ENCODE peak calls at places on chromosomes 4 and X, in five cellular contexts. X is H1, Z is K562, G is GM12892, D is HepG2. W is an unnamed sample.

GRCh38 chrX:22686138-22686541 is 313.6 kb upstream of the DDX53 start:
- DNase-seq in G (no peak), X (no peak), D (no peak), Z (no peak), W (no peak)

GRCh38 chr4:42306221-42307109 is 90.8 kb upstream of the SHISA3 start:
- DNase-seq in Z (no peak), X (no peak), G (no peak), D (no peak), W (no peak)

GRCh38 chr4:127975121-127975770 is 10.0 kb downstream of the ABHD18 start:
- DNase-seq in D (peak), Z (no peak), X (no peak), G (no peak), W (no peak)

GRCh38 chrX:102746134-102746584 is 25.6 kb downstream of the GPRASP3 start:
- DNase-seq in X (no peak), G (no peak), Z (no peak), D (no peak), W (no peak)

GRCh38 chrX:50081282-50081955 is 119.4 kb downstream of the AKAP4 start:
- DNase-seq in X (no peak), G (no peak), Z (no peak), D (peak), W (no peak)

GRCh38 chrX:43562372-43562771 is 93.7 kb upstream of the MAOA start:
- DNase-seq in G (no peak), Z (no peak), X (no peak), D (no peak), W (no peak)

GRCh38 chr4:99832854-99833253 is 16.2 kb downstream of the DAPP1 start:
- DNase-seq in D (no peak), X (no peak), G (no peak), Z (no peak), W (no peak)

GRCh38 chrX:8867454-8867853 is 66.3 kb upstream of the FAM9A start:
- DNase-seq in Z (no peak), X (no peak), G (no peak), D (no peak), W (no peak)

GRCh38 chr4:23978031-23978430 is 88.2 kb upstream of the PPARGC1A start:
- DNase-seq in G (no peak), D (no peak), Z (no peak), X (no peak), W (no peak)

GRCh38 chrX:154449618-154450017 is 5.7 kb downstream of the FAM50A start:
- DNase-seq in X (no peak), Z (no peak), G (no peak), D (no peak), W (no peak)

GRCh38 chrX:117972681-117973080 is 143.9 kb downstream of the KLHL13 start:
- DNase-seq in X (no peak), D (no peak), Z (no peak), G (no peak), W (no peak)

GRCh38 chr4:102620697-102621497 is 119.7 kb downstream of the NFKB1 start:
- DNase-seq in D (peak), X (no peak), G (no peak), Z (peak), W (no peak)

GRCh38 chr4:184812651-184813181 is 13.1 kb downstream of the ACSL1 start:
- DNase-seq in D (no peak), X (no peak), G (no peak), Z (no peak), W (no peak)

GRCh38 chrX:101108293-101108692 is 10.3 kb downstream of the CENPI start:
- DNase-seq in D (no peak), Z (no peak), X (no peak), G (no peak), W (no peak)
- TF ChIP-seq TAF1 in D (no peak), Z (no peak), X (no peak), G (no peak), W (no peak)

GRCh38 chr4:61214680-61215079 is 14.6 kb downstream of the ADGRL3 start:
- DNase-seq in Z (no peak), X (no peak), D (no peak), G (no peak), W (no peak)

GRCh38 chr4:61212788-61213187 is 12.7 kb downstream of the ADGRL3 start:
- DNase-seq in Z (no peak), D (no peak), G (no peak), X (no peak), W (no peak)

GRCh38 chr4:61211781-61212180 is 11.7 kb downstream of the ADGRL3 start:
- DNase-seq in Z (no peak), D (no peak), X (no peak), G (no peak), W (no peak)

DNA sequence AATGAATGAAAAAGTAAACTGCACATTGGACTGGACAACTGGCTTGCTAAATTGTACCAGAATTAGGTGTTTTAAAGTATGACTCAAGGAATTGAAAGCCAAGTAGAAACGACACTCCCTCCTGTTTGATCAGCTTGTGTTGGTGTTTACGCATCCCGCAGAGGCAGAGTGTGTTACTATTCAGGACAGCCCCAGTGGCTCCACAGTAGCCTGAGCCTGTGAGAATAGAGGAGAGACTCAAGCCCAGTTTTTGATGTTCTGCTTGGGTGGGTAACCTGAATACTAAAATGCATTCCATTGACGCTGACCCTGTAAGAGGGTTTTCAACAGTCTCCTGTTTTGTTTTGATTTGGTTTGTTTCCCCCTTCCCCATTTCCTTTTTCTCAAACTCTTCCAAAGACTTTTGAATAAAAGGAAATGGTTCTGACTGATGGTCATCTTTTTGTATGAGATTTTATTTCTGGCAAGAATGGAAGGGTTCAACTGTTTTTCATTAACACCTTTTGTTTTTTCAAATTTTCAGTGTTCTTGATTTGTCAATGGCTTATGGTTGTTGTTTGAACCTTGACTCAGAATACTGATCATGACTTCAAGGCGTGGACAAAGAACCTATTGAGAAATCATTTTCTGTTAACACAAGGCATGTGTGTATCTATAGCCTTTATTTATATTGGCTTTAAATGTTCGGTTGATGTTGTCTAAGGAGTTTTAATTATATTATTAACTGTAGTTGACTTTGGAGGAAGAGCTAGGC is 10.2 kb downstream of the ADGRL3 start:
- DNase-seq in D (no peak), Z (no peak), X (no peak), G (no peak), W (no peak)
- TF ChIP-seq TAF1 in D (no peak), Z (no peak), X (no peak), G (no peak), W (no peak)

GRCh38 chrX:3520458-3520857 is 174.0 kb upstream of the MXRA5 start:
- DNase-seq in D (no peak), G (no peak), Z (no peak), X (no peak), W (no peak)

GRCh38 chrX:3526084-3526483 is 179.6 kb upstream of the MXRA5 start:
- DNase-seq in Z (no peak), G (no peak), D (no peak), X (no peak), W (no peak)

GRCh38 chrX:3518870-3519269 is 172.4 kb upstream of the MXRA5 start:
- DNase-seq in Z (no peak), G (no peak), D (peak), X (peak), W (no peak)

GRCh38 chrX:3520987-3521875 is 174.8 kb upstream of the MXRA5 start:
- DNase-seq in D (no peak), Z (no peak), X (no peak), G (no peak), W (no peak)

GRCh38 chrX:3522016-3522690 is 175.7 kb upstream of the MXRA5 start:
- DNase-seq in D (no peak), Z (no peak), X (no peak), G (no peak), W (no peak)
- TF ChIP-seq TAF1 in D (no peak), Z (no peak), X (no peak), G (no peak), W (no peak)

DNA sequence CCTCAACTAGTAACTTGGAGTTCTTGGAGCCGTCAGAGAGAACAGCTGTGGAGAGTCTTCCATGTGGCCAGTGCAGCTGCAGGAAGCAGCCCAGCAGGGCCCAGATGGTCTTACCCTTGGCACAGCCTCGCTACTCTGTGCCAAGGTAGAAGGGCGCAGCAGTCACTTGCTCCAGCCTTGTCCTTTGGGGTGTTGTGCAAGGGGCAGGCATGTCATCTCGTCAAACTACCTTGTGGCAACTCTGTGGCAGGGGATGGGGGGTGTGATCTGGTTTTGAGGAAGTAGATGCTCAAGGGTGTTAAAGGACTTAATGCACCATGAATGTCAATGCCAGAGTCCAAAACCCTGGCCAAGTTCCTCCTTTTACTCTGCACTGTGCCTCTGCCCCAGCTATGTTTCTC is 34.2 kb upstream of the TBC1D14 start:
- DNase-seq in D (no peak), G (no peak), Z (no peak), X (no peak), W (no peak)
- TF ChIP-seq TAF1 in D (no peak), G (no peak), Z (no peak), X (no peak), W (no peak)

GRCh38 chrX:18574591-18574990 is 97.3 kb downstream of the RS1 start:
- DNase-seq in G (no peak), D (no peak), X (no peak), Z (no peak), W (no peak)

GRCh38 chrX:18573556-18573955 is 98.4 kb downstream of the RS1 start:
- DNase-seq in G (no peak), X (no peak), D (no peak), Z (no peak), W (no peak)

GRCh38 chrX:18579495-18579894 is 92.4 kb downstream of the RS1 start:
- DNase-seq in G (no peak), Z (no peak), D (no peak), X (no peak), W (no peak)

GRCh38 chrX:18577400-18577799 is 94.5 kb downstream of the RS1 start:
- DNase-seq in Z (no peak), X (no peak), G (no peak), D (no peak), W (no peak)

DNA sequence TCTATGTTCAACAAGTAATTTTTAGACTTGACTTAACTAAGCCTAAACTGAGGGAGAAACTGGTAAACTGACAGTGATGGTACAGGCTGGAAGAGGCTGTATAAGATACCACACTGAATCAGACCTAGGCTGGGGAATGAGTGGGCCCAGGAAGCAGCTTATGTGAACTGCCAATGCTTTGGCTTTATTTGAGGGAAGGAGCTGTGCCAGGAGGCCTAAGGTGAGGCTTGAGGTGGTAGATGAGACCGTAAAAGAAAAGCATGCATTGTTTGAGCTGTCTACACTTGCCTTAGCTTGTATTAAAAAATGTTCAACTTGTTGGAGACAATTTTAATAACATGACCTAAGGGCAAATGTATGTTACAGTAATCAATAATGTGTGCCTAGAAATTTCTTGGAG is 96.2 kb downstream of the RS1 start:
- DNase-seq in Z (no peak), G (no peak), X (no peak), D (no peak), W (no peak)
- TF ChIP-seq TAF1 in Z (no peak), G (no peak), X (no peak), D (no peak), W (no peak)

GRCh38 chr4:70511365-70511764 is 7.0 kb upstream of the AMTN start:
- DNase-seq in G (no peak), Z (no peak), D (no peak), X (no peak), W (no peak)

GRCh38 chr4:70505152-70505748 is 13.1 kb upstream of the AMTN start:
- DNase-seq in Z (peak), G (peak), X (peak), D (peak), W (peak)

GRCh38 chr4:70504733-70505132 is 13.6 kb upstream of the AMTN start:
- DNase-seq in Z (no peak), G (no peak), D (no peak), X (no peak), W (no peak)

GRCh38 chr4:70508801-70509200 is 9.6 kb upstream of the AMTN start:
- DNase-seq in X (no peak), Z (no peak), G (no peak), D (peak), W (no peak)
- TF ChIP-seq TAF1 in X (no peak), Z (no peak), G (no peak), D (no peak), W (no peak)